ENCODE peak calls at places on chromosomes 2 and 18, in ten cellular contexts. S is brain microvascular endothelial cell; M is activated CD8-positive, alpha-beta T cell treated with anti-CD3 and anti-CD28 coated beads for 36 hours; U is bronchial epithelial cell; N is choroid plexus epithelial cell; V is HCT116; Z is GM20000; A is AG10803; Y is neural progenitor cell; I is sigmoid colon. B is an unnamed sample.

GRCh38 chr2:128414946-128415767 is 96.5 kb upstream of the HS6ST1 start:
- DNase-seq in M (no peak), N (no peak), S (no peak), U (no peak), I (no peak), A (no peak), Y (no peak), V (no peak), Z (no peak), B (no peak)

GRCh38 chr18:13658444-13659204 is 67.7 kb downstream of the FAM210A start:
- DNase-seq in I (no peak), Y (no peak), M (peak), U (no peak), S (no peak), Z (no peak), A (no peak), V (no peak), N (peak), B (no peak)

GRCh38 chr2:220779918-220780317 is 792.2 kb downstream of the EPHA4 start:
- DNase-seq in M (no peak), Z (no peak), A (peak), I (no peak), V (no peak), Y (no peak), N (peak), S (peak), U (peak), B (no peak)

GRCh38 chr18:7725897-7726296 is 158.8 kb downstream of the PTPRM start:
- DNase-seq in V (no peak), I (no peak), U (no peak), Z (no peak), A (no peak), Y (no peak), N (no peak), M (no peak), S (no peak), B (no peak)

GRCh38 chr2:111919362-111919761 is 21.0 kb downstream of the MERTK start:
- DNase-seq in S (no peak), N (no peak), Z (no peak), M (no peak), Y (peak), V (no peak), U (no peak), I (no peak), A (no peak), B (no peak)

GRCh38 chr2:238254095-238254494 is 14.3 kb upstream of the HES6 start:
- DNase-seq in V (no peak), M (no peak), U (no peak), N (no peak), I (no peak), Z (no peak), A (no peak), Y (no peak), S (no peak), B (no peak)

GRCh38 chr18:25345432-25345831 is 6.5 kb downstream of the ZNF521 start:
- DNase-seq in M (no peak), V (no peak), I (no peak), A (peak), N (no peak), S (no peak), U (no peak), Y (no peak), Z (no peak), B (no peak)

GRCh38 chr2:238494573-238494961 is 67.8 kb downstream of the ASB1 start:
- DNase-seq in M (no peak), S (no peak), Z (no peak), V (no peak), N (no peak), Y (no peak), I (no peak), U (no peak), A (no peak), B (no peak)

GRCh38 chr2:43220229-43220981 is 6.0 kb downstream of the ZFP36L2 start:
- DNase-seq in S (peak), N (peak), Y (no peak), M (no peak), V (no peak), Z (no peak), U (peak), I (no peak), A (peak), B (no peak)

GRCh38 chr2:194319222-194319992 is 1337.6 kb upstream of the SLC39A10 start:
- DNase-seq in S (no peak), Z (peak), N (no peak), M (no peak), V (peak), U (peak), A (no peak), I (no peak), Y (peak), B (no peak)
- TF ChIP-seq CTCF in S (no peak), Z (peak), N (no peak), M (no peak), V (peak), U (peak), A (no peak), I (no peak), Y (peak), B (no peak)

DNA sequence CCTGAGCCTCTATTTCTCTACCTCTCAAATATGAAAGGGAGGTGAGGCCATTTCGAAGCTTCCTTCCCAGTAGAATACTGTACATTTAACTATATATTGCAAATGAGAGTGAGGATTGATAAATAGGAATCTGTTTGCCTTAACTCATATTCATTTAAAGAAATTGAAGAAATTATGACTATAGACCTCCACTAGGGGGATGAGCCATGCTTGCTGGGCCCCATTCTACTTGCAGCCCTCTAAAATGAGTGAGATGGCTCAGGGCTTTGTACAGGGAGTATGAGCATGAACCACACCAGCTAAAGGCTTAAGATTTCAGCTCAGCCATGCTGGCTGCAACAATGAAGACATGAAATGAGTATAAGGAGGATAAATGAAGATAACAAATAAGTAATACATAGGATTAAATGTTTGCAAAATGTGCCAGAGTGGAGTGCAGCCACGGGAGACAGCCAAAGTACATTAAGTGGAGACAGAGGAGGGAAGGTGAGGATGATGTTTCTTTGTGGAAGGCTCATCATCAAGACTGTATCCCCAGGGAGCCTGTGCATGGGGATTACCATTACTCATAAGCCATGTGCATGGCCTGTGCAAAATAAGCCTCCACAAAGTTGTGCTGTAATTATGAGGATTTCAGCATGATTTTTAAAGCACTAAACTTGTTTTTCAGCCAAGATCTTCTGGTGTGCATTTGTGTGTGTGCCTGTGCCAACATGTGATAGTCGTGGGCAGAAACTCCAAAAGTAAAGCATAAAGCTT is 300.8 kb downstream of the CNTNAP5 start:
- DNase-seq in S (no peak), U (no peak), V (no peak), Z (no peak), I (no peak), M (no peak), N (no peak), A (no peak), Y (no peak), B (no peak)
- TF ChIP-seq CTCF in S (peak), U (no peak), V (no peak), Z (no peak), I (no peak), M (no peak), N (no peak), A (no peak), Y (peak), B (no peak)

GRCh38 chr2:37966326-37966725 is 41.2 kb downstream of the RMDN2 start:
- DNase-seq in U (no peak), N (no peak), Z (no peak), V (no peak), Y (no peak), S (no peak), A (no peak), I (no peak), M (no peak), B (no peak)
- TF ChIP-seq CTCF in U (no peak), N (no peak), Z (no peak), V (no peak), Y (no peak), S (no peak), A (no peak), I (no peak), M (no peak), B (no peak)

GRCh38 chr2:100983684-100984310 is 18.3 kb upstream of the RPL31 start:
- DNase-seq in Z (no peak), N (no peak), I (peak), V (no peak), A (no peak), M (no peak), Y (no peak), U (no peak), S (no peak), B (no peak)

GRCh38 chr2:100981011-100981410 is 21.1 kb upstream of the RPL31 start:
- DNase-seq in S (no peak), Z (no peak), M (no peak), I (no peak), A (no peak), Y (no peak), U (no peak), V (no peak), N (no peak), B (no peak)

GRCh38 chr2:100984892-100985307 is 17.2 kb upstream of the RPL31 start:
- DNase-seq in U (peak), Y (peak), V (peak), A (peak), Z (peak), M (peak), I (peak), S (peak), N (peak), B (peak)

GRCh38 chr2:100982431-100982861 is 19.6 kb upstream of the RPL31 start:
- DNase-seq in N (no peak), Y (peak), V (no peak), S (no peak), Z (no peak), M (no peak), I (peak), U (no peak), A (no peak), B (no peak)

GRCh38 chr2:100983201-100983600 is 18.9 kb upstream of the RPL31 start:
- DNase-seq in M (no peak), Z (no peak), V (no peak), Y (no peak), U (no peak), I (peak), A (no peak), S (no peak), N (no peak), B (no peak)
- TF ChIP-seq CTCF in M (no peak), Z (no peak), V (no peak), Y (no peak), U (no peak), I (no peak), A (no peak), S (no peak), N (no peak), B (no peak)

DNA sequence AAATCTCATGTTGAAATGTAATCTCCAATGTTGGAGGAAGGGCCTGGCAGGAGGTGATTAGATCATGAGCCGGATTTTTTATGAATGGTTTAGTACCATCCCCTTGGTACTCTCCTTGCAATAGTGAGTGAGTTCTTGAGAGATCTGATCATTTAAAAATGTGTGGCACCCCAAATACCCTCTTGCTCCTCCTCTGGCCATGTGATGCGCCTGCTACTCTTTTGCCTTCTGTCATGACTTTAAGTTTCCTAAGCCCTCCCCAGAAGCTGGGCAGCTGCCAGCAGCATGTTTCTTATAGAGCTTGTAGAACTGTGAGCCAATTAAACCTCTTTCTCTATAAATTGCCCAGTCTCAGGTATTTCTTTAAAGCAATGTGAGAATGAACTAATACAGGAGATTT is 72.6 kb upstream of the FIGN start:
- DNase-seq in Y (peak), V (no peak), N (peak), A (no peak), Z (no peak), I (no peak), M (no peak), U (no peak), S (no peak), B (no peak)
- TF ChIP-seq CTCF in Y (peak), V (no peak), N (no peak), A (no peak), Z (no peak), I (no peak), M (no peak), U (no peak), S (peak), B (no peak)

GRCh38 chr2:173952267-173953046 is 12.7 kb downstream of the SP3 start:
- DNase-seq in Z (no peak), I (no peak), V (no peak), Y (no peak), M (no peak), N (no peak), S (no peak), A (no peak), U (no peak), B (no peak)
- TF ChIP-seq CTCF in Z (no peak), I (no peak), V (peak), Y (no peak), M (no peak), N (no peak), S (no peak), A (no peak), U (no peak), B (no peak)

DNA sequence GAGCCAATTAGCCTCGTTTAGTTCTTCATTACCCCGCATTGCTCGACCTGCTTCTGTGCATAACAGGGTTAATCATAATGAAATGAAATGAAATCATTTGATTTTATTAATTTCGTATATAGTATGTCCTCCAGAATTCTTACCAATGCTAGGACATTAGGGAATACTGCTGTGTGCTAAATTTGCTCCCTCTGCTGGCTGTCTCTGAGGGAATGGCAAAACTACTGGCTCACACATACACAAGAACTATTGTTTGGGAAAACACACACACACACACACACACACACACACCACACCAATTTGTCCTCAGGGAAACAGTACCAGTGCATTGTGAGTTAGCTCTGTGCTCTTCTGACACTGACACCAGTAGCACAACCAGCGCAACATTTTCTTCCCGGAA is 273.3 kb upstream of the TCF4 start:
- DNase-seq in Z (no peak), V (no peak), A (peak), U (peak), S (peak), I (no peak), M (no peak), N (peak), Y (peak), B (no peak)
- TF ChIP-seq CTCF in Z (no peak), V (no peak), A (peak), U (peak), S (peak), I (no peak), M (no peak), N (peak), Y (peak), B (peak)

DNA sequence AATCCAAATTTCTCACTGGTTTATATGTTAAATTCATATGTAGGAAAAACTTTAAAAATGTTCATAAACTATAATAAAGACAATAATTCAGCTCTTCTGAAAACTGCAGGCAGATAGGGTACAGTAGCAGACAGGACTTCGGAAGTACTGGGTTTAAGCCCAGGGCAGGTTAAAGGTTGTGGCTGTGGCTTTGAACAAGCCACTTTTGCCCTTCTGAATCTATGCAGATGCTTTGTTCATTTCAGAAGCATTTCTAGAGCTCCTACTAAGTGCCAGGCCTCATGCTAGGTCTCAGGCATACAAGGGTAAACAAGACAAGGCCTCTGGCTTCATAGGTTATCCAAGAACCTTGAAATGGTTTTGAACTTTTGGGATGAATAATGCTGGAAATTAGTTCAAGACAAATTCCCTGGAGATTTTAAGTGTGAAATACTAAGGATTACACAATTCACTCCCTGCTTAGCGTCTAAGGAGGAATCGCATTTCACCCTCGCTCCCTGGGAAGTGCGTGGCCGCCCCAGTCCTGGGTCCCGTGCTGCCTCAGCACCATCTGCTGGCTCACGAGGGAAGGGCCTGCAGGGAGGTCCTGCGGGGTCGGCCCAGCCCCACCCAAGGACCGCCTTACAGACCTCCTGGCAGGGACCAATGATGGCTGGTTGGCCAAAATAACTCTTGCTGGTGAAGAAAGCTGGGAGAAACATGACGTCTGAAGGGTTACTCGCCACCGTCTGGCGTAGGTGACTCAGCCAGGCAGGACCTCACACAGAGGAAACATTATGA is 67.7 kb upstream of the L3MBTL4 start:
- DNase-seq in V (no peak), Z (peak), Y (peak), I (peak), U (peak), A (peak), N (peak), M (peak), S (peak), B (peak)
- TF ChIP-seq CTCF in V (no peak), Z (peak), Y (peak), I (no peak), U (peak), A (peak), N (peak), M (no peak), S (peak), B (peak)

GRCh38 chr18:9418047-9418690 is 57.1 kb upstream of the RALBP1 start:
- DNase-seq in Y (no peak), S (no peak), A (no peak), V (no peak), I (peak), M (no peak), N (no peak), U (no peak), Z (no peak), B (no peak)
- TF ChIP-seq CTCF in Y (no peak), S (no peak), A (no peak), V (no peak), I (no peak), M (no peak), N (no peak), U (no peak), Z (no peak), B (no peak)

GRCh38 chr2:8002765-8003393 is 679.0 kb upstream of the ID2 start:
- DNase-seq in A (no peak), M (no peak), V (no peak), I (no peak), S (peak), Z (no peak), U (no peak), N (peak), Y (no peak), B (no peak)

GRCh38 chr2:7999683-8000476 is 682.0 kb upstream of the ID2 start:
- DNase-seq in A (no peak), N (no peak), S (no peak), U (peak), Z (no peak), V (no peak), I (no peak), M (no peak), Y (no peak), B (no peak)

GRCh38 chr2:8003462-8004075 is 678.3 kb upstream of the ID2 start:
- DNase-seq in U (no peak), N (peak), M (no peak), V (no peak), Z (no peak), A (peak), I (peak), Y (no peak), S (peak), B (no peak)

GRCh38 chr2:8004250-8004681 is 677.6 kb upstream of the ID2 start:
- DNase-seq in M (no peak), U (peak), S (peak), A (peak), Y (no peak), N (peak), Z (no peak), V (no peak), I (peak), B (peak)

GRCh38 chr2:8000861-8001260 is 681.0 kb upstream of the ID2 start:
- DNase-seq in Z (no peak), U (no peak), S (no peak), I (no peak), A (no peak), Y (no peak), M (no peak), V (no peak), N (peak), B (no peak)
- TF ChIP-seq CTCF in Z (no peak), U (peak), S (peak), I (no peak), A (peak), Y (no peak), M (no peak), V (peak), N (peak), B (peak)

B was measured in GM10248.